ENCODE peak calls at places on chromosomes 1 and 21, in four cellular contexts. V, P, Q and H are unnamed samples.

GRCh38 chr1:54334996-54335395 is 71.2 kb downstream of the SSBP3 start:
- DNase-seq in Q (no peak), V (peak; percentile 24), P (peak; percentile 41), H (peak; percentile 73)

GRCh38 chr21:27466175-27466574 is 499.3 kb upstream of the ADAMTS5 start:
- DNase-seq in Q (no peak), P (no peak), V (no peak), H (no peak)

GRCh38 chr1:229107302-229107815 is 163.6 kb upstream of the RAB4A start:
- DNase-seq in V (no peak), Q (no peak), P (peak; percentile 38), H (no peak)

GRCh38 chr21:35932232-35932911 is 128.0 kb downstream of the SETD4 start:
- DNase-seq in Q (peak; percentile 63), V (peak; percentile 84), P (peak; percentile 99), H (peak; percentile 97)

GRCh38 chr1:173015629-173016028 is 35.1 kb downstream of the TNFSF18 start:
- DNase-seq in V (no peak), Q (no peak), P (no peak), H (peak; percentile 25)

GRCh38 chr1:164739189-164739588 is 180.2 kb downstream of the PBX1 start:
- DNase-seq in Q (no peak), V (no peak), P (no peak), H (no peak)

GRCh38 chr21:32094792-32095191 is 184.1 kb downstream of the MIS18A start:
- DNase-seq in Q (no peak), V (peak; percentile 1), P (peak; percentile 38), H (no peak)

GRCh38 chr1:173113015-173113741 is 62.4 kb upstream of the TNFSF18 start:
- DNase-seq in P (peak; percentile 75), V (peak; percentile 73), Q (no peak), H (peak; percentile 71)

GRCh38 chr1:234893725-234894630 is 234.7 kb downstream of the TOMM20 start:
- DNase-seq in P (peak; percentile 87), Q (no peak), V (peak; percentile 78), H (peak; percentile 60)

GRCh38 chr1:117173711-117174110 is 37.0 kb downstream of the VTCN1 start:
- DNase-seq in P (no peak), Q (no peak), V (no peak), H (no peak)

GRCh38 chr1:201774224-201774982 is 54.6 kb upstream of the IPO9 start:
- DNase-seq in V (peak; percentile 68), Q (no peak), P (peak; percentile 75), H (peak; percentile 49)

GRCh38 chr1:192635939-192636338 is at the start of gene RGS13:
- DNase-seq in V (no peak), Q (no peak), P (no peak), H (no peak)
- H3K4me3 ChIP-seq in V (no peak within 1 kb of the TSS), Q (no peak within 1 kb of the TSS), P (no peak within 1 kb of the TSS), H (no peak within 1 kb of the TSS)

GRCh38 chr21:14306143-14306907 is 76.6 kb downstream of the HSPA13 start:
- DNase-seq in V (no peak), Q (no peak), P (peak; percentile 39), H (no peak)
- TF ChIP-seq CTCF in V (no peak), Q (no peak), P (peak; percentile 31), H (peak; percentile 4)

DNA sequence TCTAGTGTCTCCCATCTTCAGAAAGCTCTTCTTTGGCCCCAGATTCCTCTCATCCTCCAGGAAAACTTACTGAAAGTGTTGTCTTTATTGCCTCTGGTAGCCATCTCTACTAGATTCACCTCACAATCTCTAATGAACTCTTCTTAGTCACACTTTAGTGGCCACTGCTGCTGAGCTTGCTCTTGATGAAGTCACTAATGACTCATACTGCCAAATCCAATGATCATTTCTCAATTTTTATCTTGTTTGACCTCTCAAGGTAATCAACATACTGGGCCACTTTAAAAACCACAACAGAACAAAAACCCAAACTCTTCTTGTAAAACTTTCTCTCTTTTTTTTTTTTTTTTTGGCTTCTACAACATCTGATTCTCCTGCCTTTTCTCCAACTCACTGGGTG is 196.4 kb downstream of the LHX8 start:
- DNase-seq in Q (no peak), V (no peak), P (no peak), H (no peak)
- H3K4me3 ChIP-seq in Q (no peak overlapping the region), V (no peak overlapping the region), P (no peak overlapping the region), H (no peak overlapping the region)

GRCh38 chr1:70707214-70707613 is 296.1 kb downstream of the CTH start:
- DNase-seq in V (no peak), Q (no peak), P (no peak), H (no peak)

DNA sequence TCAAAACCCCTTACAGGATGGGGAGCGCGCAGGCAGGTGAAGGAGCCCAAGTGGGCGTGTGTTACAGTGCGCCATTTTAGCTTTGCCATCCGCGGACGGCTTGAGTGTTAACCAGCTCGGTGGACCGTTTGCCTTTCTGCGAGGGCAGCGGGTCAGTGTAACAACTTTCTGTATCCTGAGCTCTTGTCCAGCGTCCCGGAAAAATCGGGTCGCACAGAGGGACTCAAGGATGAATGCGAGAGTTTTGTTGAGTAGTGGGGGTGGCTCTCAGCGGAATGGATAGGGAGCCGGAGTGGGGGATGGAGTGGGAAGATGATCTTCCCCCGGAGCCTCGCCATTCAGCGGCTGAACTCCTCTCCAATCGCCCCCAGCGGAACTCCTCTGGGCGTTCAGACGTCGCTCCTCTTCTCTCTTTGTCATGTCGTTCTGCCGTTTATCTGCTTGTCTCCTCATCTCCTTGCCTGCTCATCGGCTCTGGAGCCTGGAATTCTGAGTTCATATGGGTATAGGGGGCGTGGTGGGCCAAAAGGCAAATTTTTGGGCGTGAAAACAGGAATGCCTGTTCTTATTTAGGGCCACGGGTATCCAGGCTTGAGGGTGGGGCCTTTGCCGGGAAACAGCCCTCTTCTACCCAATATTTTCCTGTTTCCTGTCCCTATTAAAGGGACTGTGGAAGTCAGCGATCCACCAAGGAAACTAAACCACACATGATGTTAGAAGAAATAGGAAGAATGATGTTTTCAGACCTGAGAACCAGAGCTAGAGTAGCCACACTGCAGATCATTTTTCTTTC is 295.5 kb downstream of the CTH start:
- DNase-seq in P (no peak), Q (no peak), V (no peak), H (peak; percentile 2)
- TF ChIP-seq CTCF in P (no peak), Q (no peak), V (no peak), H (no peak)

GRCh38 chr1:59020151-59020997 is 236.5 kb upstream of the JUN start:
- DNase-seq in Q (peak; percentile 85), P (peak; percentile 87), V (peak; percentile 65), H (peak; percentile 69)
- H3K4me3 ChIP-seq in Q (peak overlapping the region; percentile 46), P (peak overlapping the region; percentile 21), V (no peak overlapping the region), H (peak overlapping the region; percentile 13)

GRCh38 chr1:44819594-44820327 is 11.4 kb downstream of the BTBD19 start:
- DNase-seq in Q (peak; percentile 94), P (peak; percentile 95), V (peak; percentile 92), H (peak; percentile 94)
- TF ChIP-seq CTCF in Q (peak; percentile 1), P (no peak), V (peak; percentile 21), H (no peak)

GRCh38 chr1:8925960-8926359 is 19.7 kb upstream of the CA6 start:
- DNase-seq in Q (no peak), P (no peak), V (no peak), H (no peak)
- H3K4me3 ChIP-seq in Q (no peak overlapping the region), P (no peak overlapping the region), V (no peak overlapping the region), H (no peak overlapping the region)

DNA sequence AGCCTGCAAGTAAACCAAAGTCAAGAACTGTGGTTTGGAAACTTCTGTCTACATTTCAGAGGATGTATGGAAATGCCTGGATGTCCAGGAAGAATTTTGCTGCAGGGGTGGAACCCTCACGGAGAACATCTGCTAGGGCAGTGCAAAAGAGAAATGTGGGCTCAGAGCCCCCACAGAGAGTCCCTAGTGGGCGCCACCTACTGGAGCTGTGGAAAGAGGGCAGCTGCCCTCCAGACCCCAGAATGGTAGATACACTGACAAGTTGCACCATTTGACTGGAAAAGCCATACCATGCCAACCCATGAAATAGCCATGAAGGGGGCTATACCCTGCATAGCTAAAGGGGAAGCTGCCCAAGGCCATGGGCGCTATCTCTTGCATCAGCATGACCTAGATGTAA is 1672.4 kb downstream of the KCNT2 start:
- DNase-seq in Q (no peak), P (no peak), V (no peak), H (no peak)
- TF ChIP-seq CTCF in Q (peak; percentile 41), P (no peak), V (no peak), H (no peak)

GRCh38 chr1:3598051-3598471 is 13.2 kb downstream of the MEGF6 start:
- DNase-seq in Q (no peak), V (no peak), P (peak; percentile 3), H (no peak)
- H3K4me3 ChIP-seq in Q (no peak overlapping the region), V (no peak overlapping the region), P (no peak overlapping the region), H (no peak overlapping the region)

DNA sequence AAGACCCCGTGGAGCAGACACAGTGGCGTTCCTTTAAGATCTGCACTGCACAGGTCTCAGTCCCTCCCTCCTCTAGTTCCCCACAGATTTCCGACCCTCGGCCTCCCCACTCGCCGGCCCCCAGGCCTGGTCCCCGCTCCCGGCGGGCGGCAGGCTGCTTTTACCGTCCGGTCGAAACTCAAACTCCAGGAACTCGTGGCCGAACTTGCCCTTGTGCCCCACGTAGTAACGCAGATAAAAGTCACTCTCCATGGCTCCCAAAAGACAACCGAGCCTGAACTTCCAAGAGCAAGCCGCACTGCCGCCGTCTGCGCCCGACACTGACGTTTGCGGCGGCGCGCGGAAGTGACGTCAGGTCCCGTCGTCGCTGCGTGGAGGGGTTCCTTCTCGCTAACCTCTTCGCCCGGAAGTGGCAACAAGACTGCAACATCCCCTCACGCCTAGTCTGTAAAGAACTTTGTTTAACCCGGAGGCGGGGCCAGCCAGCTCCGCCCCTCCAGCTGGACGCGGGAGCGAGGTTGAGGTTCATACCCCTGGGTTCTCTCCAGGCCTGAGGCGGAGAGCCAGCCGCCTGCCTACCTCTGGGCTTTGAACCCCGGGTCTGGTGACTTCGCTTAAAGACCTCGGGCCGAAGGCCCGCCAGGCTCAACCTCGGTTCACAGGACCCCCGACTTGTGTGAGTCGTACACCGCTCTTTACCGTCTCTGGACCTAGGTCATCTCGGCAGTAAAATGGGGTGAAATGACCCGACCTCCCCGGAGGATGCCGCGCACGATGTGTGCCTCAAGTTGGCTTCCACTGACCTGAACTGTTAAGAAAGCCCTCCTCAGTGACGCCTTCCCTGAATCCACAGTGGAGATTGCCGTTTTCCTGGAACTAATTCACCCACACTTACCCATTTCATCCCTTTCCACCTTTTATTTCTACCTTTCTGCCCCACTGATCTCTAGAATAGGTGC is at the start of gene MAGOH:
- DNase-seq in V (peak; percentile 92), P (peak; percentile 92), Q (peak; percentile 91), H (peak; percentile 93)
- TF ChIP-seq CTCF in V (no peak), P (no peak), Q (no peak), H (no peak)